ENCODE peak calls at places on chromosomes 3 and 15, in five cellular contexts. One of them, this sample, is unnamed.

GRCh38 chr15:52653451-52653964 is 25.7 kb downstream of the ATOSA start:
- DNase-seq in GM04504: peak
- DNase-seq in GDM1: no peak
- DNase-seq in stimulated activated CD8-positive, alpha-beta memory T cell treated with anti-CD3 and anti-CD28 coated beads, Interleukin-12 subunit alpha, Interleukin-12 subunit beta, amount 100 ng/mL, for 4 hours: no peak
- DNase-seq in adipocyte: peak
- DNase-seq in this sample: peak

GRCh38 chr3:78887608-78888011 is 880.2 kb downstream of the ROBO1 start:
- DNase-seq in GDM1: no peak
- DNase-seq in GM04504: no peak
- DNase-seq in adipocyte: peak
- DNase-seq in stimulated activated CD8-positive, alpha-beta memory T cell treated with anti-CD3 and anti-CD28 coated beads, Interleukin-12 subunit alpha, Interleukin-12 subunit beta, amount 100 ng/mL, for 4 hours: no peak
- DNase-seq in this sample: no peak

GRCh38 chr3:16249336-16249735 is 15.4 kb downstream of the DPH3 start:
- DNase-seq in adipocyte: peak
- DNase-seq in GM04504: no peak
- DNase-seq in GDM1: peak
- DNase-seq in stimulated activated CD8-positive, alpha-beta memory T cell treated with anti-CD3 and anti-CD28 coated beads, Interleukin-12 subunit alpha, Interleukin-12 subunit beta, amount 100 ng/mL, for 4 hours: no peak
- DNase-seq in this sample: no peak

GRCh38 chr3:169687603-169688002 is 24.1 kb upstream of the MECOM start:
- DNase-seq in adipocyte: no peak
- DNase-seq in GDM1: no peak
- DNase-seq in GM04504: no peak
- DNase-seq in stimulated activated CD8-positive, alpha-beta memory T cell treated with anti-CD3 and anti-CD28 coated beads, Interleukin-12 subunit alpha, Interleukin-12 subunit beta, amount 100 ng/mL, for 4 hours: no peak
- DNase-seq in this sample: no peak

GRCh38 chr3:189937302-189938255 is 183.1 kb downstream of the P3H2 start:
- DNase-seq in GM04504: peak
- DNase-seq in adipocyte: peak
- DNase-seq in stimulated activated CD8-positive, alpha-beta memory T cell treated with anti-CD3 and anti-CD28 coated beads, Interleukin-12 subunit alpha, Interleukin-12 subunit beta, amount 100 ng/mL, for 4 hours: no peak
- DNase-seq in GDM1: no peak
- DNase-seq in this sample: peak

GRCh38 chr3:151732861-151733260 is 866 bp upstream of the AADACL2 start:
- DNase-seq in GM04504: no peak
- DNase-seq in GDM1: no peak
- DNase-seq in adipocyte: no peak
- DNase-seq in stimulated activated CD8-positive, alpha-beta memory T cell treated with anti-CD3 and anti-CD28 coated beads, Interleukin-12 subunit alpha, Interleukin-12 subunit beta, amount 100 ng/mL, for 4 hours: no peak
- DNase-seq in this sample: no peak

GRCh38 chr3:149575213-149575961 is 82.4 kb downstream of the WWTR1 start:
- DNase-seq in GDM1: no peak
- DNase-seq in stimulated activated CD8-positive, alpha-beta memory T cell treated with anti-CD3 and anti-CD28 coated beads, Interleukin-12 subunit alpha, Interleukin-12 subunit beta, amount 100 ng/mL, for 4 hours: no peak
- DNase-seq in GM04504: no peak
- DNase-seq in adipocyte: peak
- DNase-seq in this sample: no peak

GRCh38 chr3:141275032-141275422 is 43.4 kb downstream of the PXYLP1 start:
- DNase-seq in stimulated activated CD8-positive, alpha-beta memory T cell treated with anti-CD3 and anti-CD28 coated beads, Interleukin-12 subunit alpha, Interleukin-12 subunit beta, amount 100 ng/mL, for 4 hours: no peak
- DNase-seq in GDM1: no peak
- DNase-seq in GM04504: no peak
- DNase-seq in adipocyte: peak
- DNase-seq in this sample: no peak

GRCh38 chr3:133268772-133269171 is 131.1 kb upstream of the BFSP2 start:
- DNase-seq in GM04504: no peak
- DNase-seq in GDM1: no peak
- DNase-seq in stimulated activated CD8-positive, alpha-beta memory T cell treated with anti-CD3 and anti-CD28 coated beads, Interleukin-12 subunit alpha, Interleukin-12 subunit beta, amount 100 ng/mL, for 4 hours: no peak
- DNase-seq in adipocyte: no peak
- DNase-seq in this sample: no peak

GRCh38 chr3:46334911-46335478 is 18.9 kb upstream of the CCR2 start:
- DNase-seq in GDM1: no peak
- DNase-seq in stimulated activated CD8-positive, alpha-beta memory T cell treated with anti-CD3 and anti-CD28 coated beads, Interleukin-12 subunit alpha, Interleukin-12 subunit beta, amount 100 ng/mL, for 4 hours: no peak
- DNase-seq in adipocyte: peak
- DNase-seq in GM04504: peak
- DNase-seq in this sample: peak

GRCh38 chr3:192831111-192831644 is 86.5 kb downstream of the MB21D2 start:
- DNase-seq in GM04504: peak
- DNase-seq in adipocyte: peak
- DNase-seq in stimulated activated CD8-positive, alpha-beta memory T cell treated with anti-CD3 and anti-CD28 coated beads, Interleukin-12 subunit alpha, Interleukin-12 subunit beta, amount 100 ng/mL, for 4 hours: no peak
- DNase-seq in GDM1: no peak
- DNase-seq in this sample: peak

GRCh38 chr3:46238386-46238785 is 3.9 kb upstream of the CCR3 start:
- DNase-seq in adipocyte: no peak
- DNase-seq in GDM1: no peak
- DNase-seq in GM04504: no peak
- DNase-seq in stimulated activated CD8-positive, alpha-beta memory T cell treated with anti-CD3 and anti-CD28 coated beads, Interleukin-12 subunit alpha, Interleukin-12 subunit beta, amount 100 ng/mL, for 4 hours: no peak
- DNase-seq in this sample: no peak

GRCh38 chr3:134709563-134710312 is 58.9 kb upstream of the KY start:
- DNase-seq in adipocyte: no peak
- DNase-seq in GM04504: no peak
- DNase-seq in GDM1: no peak
- DNase-seq in stimulated activated CD8-positive, alpha-beta memory T cell treated with anti-CD3 and anti-CD28 coated beads, Interleukin-12 subunit alpha, Interleukin-12 subunit beta, amount 100 ng/mL, for 4 hours: no peak
- DNase-seq in this sample: no peak

GRCh38 chr3:13771496-13771895 is 108.4 kb downstream of the WNT7A start:
- DNase-seq in stimulated activated CD8-positive, alpha-beta memory T cell treated with anti-CD3 and anti-CD28 coated beads, Interleukin-12 subunit alpha, Interleukin-12 subunit beta, amount 100 ng/mL, for 4 hours: no peak
- DNase-seq in adipocyte: no peak
- DNase-seq in GDM1: no peak
- DNase-seq in GM04504: no peak
- DNase-seq in this sample: no peak

GRCh38 chr3:141045008-141045641 is 6.0 kb upstream of the SPSB4 start:
- DNase-seq in GDM1: no peak
- DNase-seq in adipocyte: no peak
- DNase-seq in stimulated activated CD8-positive, alpha-beta memory T cell treated with anti-CD3 and anti-CD28 coated beads, Interleukin-12 subunit alpha, Interleukin-12 subunit beta, amount 100 ng/mL, for 4 hours: no peak
- DNase-seq in GM04504: no peak
- DNase-seq in this sample: no peak

GRCh38 chr15:68405426-68406250 is 26.3 kb downstream of the ITGA11 start:
- DNase-seq in adipocyte: no peak
- DNase-seq in stimulated activated CD8-positive, alpha-beta memory T cell treated with anti-CD3 and anti-CD28 coated beads, Interleukin-12 subunit alpha, Interleukin-12 subunit beta, amount 100 ng/mL, for 4 hours: no peak
- DNase-seq in GM04504: no peak
- DNase-seq in GDM1: no peak
- DNase-seq in this sample: no peak

GRCh38 chr3:38031022-38031994 is 1.9 kb upstream of the PLCD1 start:
- DNase-seq in GM04504: no peak
- DNase-seq in stimulated activated CD8-positive, alpha-beta memory T cell treated with anti-CD3 and anti-CD28 coated beads, Interleukin-12 subunit alpha, Interleukin-12 subunit beta, amount 100 ng/mL, for 4 hours: no peak
- DNase-seq in adipocyte: peak
- DNase-seq in GDM1: no peak
- DNase-seq in this sample: no peak

GRCh38 chr3:142215111-142215510 is 10.3 kb downstream of the GK5 start:
- DNase-seq in GDM1: no peak
- DNase-seq in adipocyte: peak
- DNase-seq in stimulated activated CD8-positive, alpha-beta memory T cell treated with anti-CD3 and anti-CD28 coated beads, Interleukin-12 subunit alpha, Interleukin-12 subunit beta, amount 100 ng/mL, for 4 hours: no peak
- DNase-seq in GM04504: no peak
- DNase-seq in this sample: no peak

GRCh38 chr3:8681349-8681748 is 36.8 kb upstream of the SSUH2 start:
- DNase-seq in adipocyte: no peak
- DNase-seq in stimulated activated CD8-positive, alpha-beta memory T cell treated with anti-CD3 and anti-CD28 coated beads, Interleukin-12 subunit alpha, Interleukin-12 subunit beta, amount 100 ng/mL, for 4 hours: no peak
- DNase-seq in GDM1: no peak
- DNase-seq in GM04504: no peak
- DNase-seq in this sample: no peak

GRCh38 chr15:35728176-35728938 is 182.4 kb upstream of the DPH6 start:
- DNase-seq in stimulated activated CD8-positive, alpha-beta memory T cell treated with anti-CD3 and anti-CD28 coated beads, Interleukin-12 subunit alpha, Interleukin-12 subunit beta, amount 100 ng/mL, for 4 hours: no peak
- DNase-seq in adipocyte: no peak
- DNase-seq in GM04504: no peak
- DNase-seq in GDM1: no peak
- DNase-seq in this sample: no peak

GRCh38 chr3:15929944-15930571 is 132.3 kb upstream of the ANKRD28 start:
- DNase-seq in GM04504: no peak
- DNase-seq in GDM1: no peak
- DNase-seq in stimulated activated CD8-positive, alpha-beta memory T cell treated with anti-CD3 and anti-CD28 coated beads, Interleukin-12 subunit alpha, Interleukin-12 subunit beta, amount 100 ng/mL, for 4 hours: no peak
- DNase-seq in adipocyte: no peak
- DNase-seq in this sample: no peak

GRCh38 chr3:37228734-37229133 is 54.4 kb upstream of the LRRFIP2 start:
- DNase-seq in GDM1: no peak
- DNase-seq in GM04504: no peak
- DNase-seq in stimulated activated CD8-positive, alpha-beta memory T cell treated with anti-CD3 and anti-CD28 coated beads, Interleukin-12 subunit alpha, Interleukin-12 subunit beta, amount 100 ng/mL, for 4 hours: no peak
- DNase-seq in adipocyte: no peak
- DNase-seq in this sample: no peak

GRCh38 chr3:36909181-36909580 is 35.7 kb downstream of the TRANK1 start:
- DNase-seq in stimulated activated CD8-positive, alpha-beta memory T cell treated with anti-CD3 and anti-CD28 coated beads, Interleukin-12 subunit alpha, Interleukin-12 subunit beta, amount 100 ng/mL, for 4 hours: no peak
- DNase-seq in GDM1: no peak
- DNase-seq in GM04504: no peak
- DNase-seq in adipocyte: no peak
- DNase-seq in this sample: no peak

This sample was measured in AG04450.